ENCODE peak calls at places on chromosome 2, in four cellular contexts. One of them, this sample, is unnamed.

GRCh38 chr2:53859354-53860159 is at the start of gene GPR75:
- DNase-seq in stimulated activated CD4-positive, alpha-beta T cell treated with anti-CD3 and anti-CD28 coated beads, Interleukin-4, amount 100 ng/mL, for 4 hours: no peak
- DNase-seq in RWPE2: peak; percentile 58
- DNase-seq in T-helper 1 cell: no peak
- DNase-seq in this sample: no peak

GRCh38 chr2:229314117-229314516 is 43.0 kb upstream of the PID1 start:
- DNase-seq in stimulated activated CD4-positive, alpha-beta T cell treated with anti-CD3 and anti-CD28 coated beads, Interleukin-4, amount 100 ng/mL, for 4 hours: no peak
- DNase-seq in RWPE2: no peak
- DNase-seq in T-helper 1 cell: no peak
- DNase-seq in this sample: no peak

GRCh38 chr2:42049411-42050349 is 1.9 kb downstream of the PKDCC start:
- DNase-seq in stimulated activated CD4-positive, alpha-beta T cell treated with anti-CD3 and anti-CD28 coated beads, Interleukin-4, amount 100 ng/mL, for 4 hours: no peak
- DNase-seq in RWPE2: no peak
- DNase-seq in T-helper 1 cell: no peak
- DNase-seq in this sample: no peak

GRCh38 chr2:179265082-179265575 is 497 bp upstream of the SESTD1 start:
- DNase-seq in stimulated activated CD4-positive, alpha-beta T cell treated with anti-CD3 and anti-CD28 coated beads, Interleukin-4, amount 100 ng/mL, for 4 hours: no peak
- DNase-seq in RWPE2: no peak
- DNase-seq in T-helper 1 cell: no peak
- DNase-seq in this sample: no peak

GRCh38 chr2:36625304-36625703 is 27.3 kb upstream of the FEZ2 start:
- DNase-seq in stimulated activated CD4-positive, alpha-beta T cell treated with anti-CD3 and anti-CD28 coated beads, Interleukin-4, amount 100 ng/mL, for 4 hours: no peak
- DNase-seq in RWPE2: no peak
- DNase-seq in T-helper 1 cell: no peak
- DNase-seq in this sample: no peak

GRCh38 chr2:73830871-73831401 is 2.2 kb downstream of the STAMBP start:
- DNase-seq in stimulated activated CD4-positive, alpha-beta T cell treated with anti-CD3 and anti-CD28 coated beads, Interleukin-4, amount 100 ng/mL, for 4 hours: peak; percentile 57
- DNase-seq in RWPE2: no peak
- DNase-seq in T-helper 1 cell: peak; percentile 36
- DNase-seq in this sample: no peak

GRCh38 chr2:42999391-42999811 is 207.0 kb upstream of the HAAO start:
- DNase-seq in stimulated activated CD4-positive, alpha-beta T cell treated with anti-CD3 and anti-CD28 coated beads, Interleukin-4, amount 100 ng/mL, for 4 hours: no peak
- DNase-seq in RWPE2: no peak
- DNase-seq in T-helper 1 cell: no peak
- DNase-seq in this sample: no peak

GRCh38 chr2:202718614-202719013 is 83.8 kb downstream of the FAM117B start:
- DNase-seq in stimulated activated CD4-positive, alpha-beta T cell treated with anti-CD3 and anti-CD28 coated beads, Interleukin-4, amount 100 ng/mL, for 4 hours: no peak
- DNase-seq in RWPE2: no peak
- DNase-seq in T-helper 1 cell: no peak
- DNase-seq in this sample: no peak

GRCh38 chr2:8616084-8616419 is 65.8 kb upstream of the ID2 start:
- DNase-seq in stimulated activated CD4-positive, alpha-beta T cell treated with anti-CD3 and anti-CD28 coated beads, Interleukin-4, amount 100 ng/mL, for 4 hours: no peak
- DNase-seq in RWPE2: no peak
- DNase-seq in T-helper 1 cell: no peak
- DNase-seq in this sample: no peak

GRCh38 chr2:241768850-241769249 is 7.8 kb upstream of the GAL3ST2 start:
- DNase-seq in stimulated activated CD4-positive, alpha-beta T cell treated with anti-CD3 and anti-CD28 coated beads, Interleukin-4, amount 100 ng/mL, for 4 hours: no peak
- DNase-seq in RWPE2: peak; percentile 41
- DNase-seq in T-helper 1 cell: no peak
- DNase-seq in this sample: no peak

GRCh38 chr2:13558368-13558767 is 841.6 kb downstream of the TRIB2 start:
- DNase-seq in stimulated activated CD4-positive, alpha-beta T cell treated with anti-CD3 and anti-CD28 coated beads, Interleukin-4, amount 100 ng/mL, for 4 hours: no peak
- DNase-seq in RWPE2: peak; percentile 70
- DNase-seq in T-helper 1 cell: no peak
- DNase-seq in this sample: no peak